ENCODE peak calls at places on chromosome 16, in ten cellular contexts. F, J, Q, M, E, C, N, O, A and X are unnamed samples.
A peak's percentile ranks its signal among the peaks of the same experiment; 100 is the strongest.

GRCh38 chr16:81276323-81276722 is 37.8 kb downstream of the BCO1 start:
- DNase-seq in J (no peak), N (no peak), E (no peak), C (no peak), A (no peak), F (no peak), Q (no peak), O (no peak), M (no peak), X (no peak)

GRCh38 chr16:15874745-15875314 is 13.6 kb downstream of the CEP20 start:
- DNase-seq in M (no peak), F (peak; percentile 92), J (peak; percentile 33), O (peak; percentile 66), Q (peak; percentile 44), E (peak; percentile 90), N (peak; percentile 65), C (no peak), A (no peak), X (peak; percentile 16)

GRCh38 chr16:82045471-82046178 is 10.6 kb downstream of the HSD17B2 start:
- DNase-seq in Q (no peak), E (no peak), N (no peak), C (no peak), O (no peak), A (no peak), M (no peak), F (no peak), J (no peak), X (no peak)

GRCh38 chr16:17173134-17173729 is 297.5 kb downstream of the XYLT1 start:
- DNase-seq in E (peak; percentile 65), J (no peak), A (peak; percentile 1), O (peak; percentile 74), M (no peak), Q (peak; percentile 79), F (peak; percentile 73), N (no peak), C (no peak), X (peak; percentile 27)

GRCh38 chr16:3596101-3596861 is 15.1 kb downstream of the SLX4 start:
- DNase-seq in O (no peak), F (no peak), N (no peak), E (no peak), A (no peak), M (peak; percentile 80), C (no peak), Q (no peak), J (no peak), X (no peak)

GRCh38 chr16:48409839-48410610 is 24.8 kb upstream of the SIAH1 start:
- DNase-seq in O (peak; percentile 66), C (no peak), N (no peak), J (no peak), E (peak; percentile 94), M (no peak), F (peak; percentile 83), Q (peak; percentile 94), A (no peak), X (no peak)

GRCh38 chr16:31333686-31334649 is 21.0 kb upstream of the ITGAX start:
- DNase-seq in J (no peak), Q (no peak), E (peak; percentile 24), C (peak; percentile 33), A (peak; percentile 29), O (no peak), M (no peak), N (no peak), F (no peak), X (no peak)

GRCh38 chr16:11256657-11257130 is 690 bp upstream of the SOCS1 start:
- DNase-seq in A (no peak), E (peak; percentile 79), F (peak; percentile 83), Q (peak; percentile 36), J (peak; percentile 31), N (peak; percentile 81), O (no peak), C (peak; percentile 24), M (peak; percentile 93), X (no peak)

GRCh38 chr16:593807-594206 is 3.9 kb downstream of the RAB40C start:
- DNase-seq in M (no peak), A (no peak), F (no peak), C (no peak), O (no peak), Q (no peak), J (no peak), E (no peak), N (no peak), X (no peak)
- H3K4me3 ChIP-seq in M (no peak overlapping the region), A (no peak overlapping the region), F (no peak overlapping the region), C (no peak overlapping the region), O (no peak overlapping the region), Q (no peak overlapping the region), J (no peak overlapping the region), E (no peak overlapping the region), N (peak overlapping the region; percentile 96), X (no peak overlapping the region)

GRCh38 chr16:55663225-55663624 is 7.4 kb downstream of the SLC6A2 start:
- DNase-seq in Q (no peak), N (no peak), F (no peak), C (no peak), M (no peak), E (no peak), J (no peak), A (no peak), O (no peak), X (no peak)

GRCh38 chr16:55660026-55660425 is 4.2 kb downstream of the SLC6A2 start:
- DNase-seq in C (no peak), Q (no peak), A (no peak), J (no peak), M (no peak), N (no peak), O (no peak), F (no peak), E (no peak), X (no peak)

GRCh38 chr16:55662641-55663040 is 6.9 kb downstream of the SLC6A2 start:
- DNase-seq in F (peak; percentile 39), E (no peak), C (no peak), O (no peak), N (no peak), A (no peak), J (no peak), Q (no peak), M (no peak), X (no peak)

GRCh38 chr16:55660776-55661175 is 5.0 kb downstream of the SLC6A2 start:
- DNase-seq in O (no peak), C (no peak), E (no peak), F (no peak), J (no peak), A (no peak), M (no peak), Q (no peak), N (no peak), X (no peak)

DNA sequence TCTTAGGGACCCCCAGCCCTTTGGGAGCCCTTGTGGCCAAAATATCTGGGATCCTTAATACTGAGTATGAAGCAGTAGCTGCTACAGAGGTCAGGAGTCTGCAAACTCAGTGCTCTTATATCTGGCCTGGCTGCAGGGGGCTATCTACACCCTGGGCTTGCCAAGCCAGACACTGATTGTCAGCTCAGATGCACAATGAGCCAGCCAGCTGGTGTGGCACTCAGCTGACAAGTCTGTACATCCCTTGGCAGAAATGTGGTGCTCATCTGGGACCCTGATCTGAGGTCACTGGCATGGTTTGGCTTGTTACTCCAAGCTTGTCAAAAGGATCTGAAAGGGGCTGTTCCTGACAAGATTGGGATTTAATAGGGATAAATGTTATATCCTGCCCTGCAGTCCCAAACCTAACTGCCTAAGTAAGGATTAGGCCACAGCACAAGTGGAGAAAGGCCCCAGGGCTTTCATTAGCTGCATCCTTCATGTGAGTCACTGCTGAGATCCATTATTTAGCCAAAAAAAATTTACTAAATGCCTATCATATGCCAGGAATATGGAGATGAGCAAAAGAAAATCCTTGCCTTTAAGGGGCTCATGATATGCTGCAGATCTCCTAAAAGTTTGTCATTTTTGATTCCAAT is 6.2 kb downstream of the SLC6A2 start:
- DNase-seq in N (no peak), A (no peak), E (peak; percentile 84), F (peak; percentile 65), M (no peak), Q (no peak), O (no peak), J (no peak), C (no peak), X (no peak)
- H3K4me3 ChIP-seq in N (no peak overlapping the region), A (no peak overlapping the region), E (no peak overlapping the region), F (no peak overlapping the region), M (no peak overlapping the region), Q (no peak overlapping the region), O (no peak overlapping the region), J (no peak overlapping the region), C (no peak overlapping the region), X (no peak overlapping the region)

GRCh38 chr16:46746821-46747776 is 1.0 kb downstream of the MYLK3 start:
- DNase-seq in A (no peak), J (no peak), C (no peak), O (no peak), Q (no peak), E (no peak), N (peak; percentile 70), M (no peak), F (peak; percentile 10), X (no peak)

GRCh38 chr16:46748775-46749705 is 896 bp upstream of the MYLK3 start:
- DNase-seq in N (peak; percentile 92), M (no peak), J (no peak), A (no peak), F (no peak), O (no peak), E (no peak), Q (no peak), C (no peak), X (no peak)

GRCh38 chr16:46743232-46743719 is 4.9 kb downstream of the MYLK3 start:
- DNase-seq in J (no peak), M (no peak), E (peak; percentile 47), C (no peak), F (no peak), Q (peak; percentile 35), N (no peak), O (no peak), A (no peak), X (no peak)

GRCh38 chr16:46747777-46748651 is at the start of gene MYLK3:
- DNase-seq in M (peak; percentile 81), F (peak; percentile 14), N (no peak), A (no peak), E (no peak), J (no peak), O (no peak), C (no peak), Q (no peak), X (no peak)

DNA sequence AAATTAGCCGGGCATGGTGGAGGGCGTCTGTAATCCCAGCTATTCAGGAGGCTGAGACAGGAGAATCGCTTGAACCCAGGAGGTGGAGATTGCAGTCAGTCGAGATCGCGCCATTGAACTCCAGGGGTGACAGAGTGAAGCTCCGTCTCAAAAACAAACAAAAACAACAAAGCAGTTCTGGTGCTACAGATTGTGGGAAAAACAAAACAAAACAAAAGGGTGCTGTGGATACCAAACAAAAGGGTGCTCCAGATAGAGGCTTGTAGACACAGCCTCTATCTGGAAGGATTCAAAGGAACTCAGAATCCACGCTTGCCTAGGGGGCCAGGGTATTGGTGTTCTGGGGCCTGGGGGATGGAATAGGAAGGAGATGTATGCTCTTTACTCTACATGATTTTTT is 2.5 kb downstream of the MYLK3 start:
- DNase-seq in N (no peak), E (no peak), A (no peak), C (no peak), F (no peak), M (no peak), Q (no peak), J (no peak), O (no peak), X (no peak)
- H3K4me3 ChIP-seq in N (no peak overlapping the region), E (no peak overlapping the region), A (no peak overlapping the region), C (no peak overlapping the region), F (no peak overlapping the region), M (no peak overlapping the region), Q (no peak overlapping the region), J (no peak overlapping the region), O (peak overlapping the region; percentile 60), X (no peak overlapping the region)

DNA sequence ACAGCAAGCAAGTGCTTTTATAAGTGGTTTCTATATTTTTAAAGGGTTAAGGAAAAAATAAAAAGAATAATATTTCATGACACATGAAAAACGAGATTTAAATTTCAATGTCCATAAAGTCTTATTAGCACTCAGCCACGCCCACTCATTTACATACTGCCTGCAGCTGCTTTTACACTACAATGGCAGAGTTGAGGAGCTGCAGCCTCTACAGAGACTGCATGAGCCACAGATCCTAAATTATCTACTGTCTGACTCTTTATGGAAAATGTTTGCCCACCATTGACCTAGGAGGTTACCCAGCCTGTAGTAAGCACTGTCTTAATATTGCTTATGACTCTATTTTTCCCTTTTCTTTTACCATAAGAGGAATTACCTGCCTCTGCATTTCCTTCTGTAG is 139.5 kb upstream of the ERCC4 start:
- DNase-seq in O (no peak), Q (no peak), C (no peak), A (no peak), J (no peak), F (no peak), E (no peak), N (no peak), M (no peak), X (no peak)
- H3K4me3 ChIP-seq in O (no peak overlapping the region), Q (no peak overlapping the region), C (no peak overlapping the region), A (no peak overlapping the region), J (no peak overlapping the region), F (no peak overlapping the region), E (no peak overlapping the region), N (no peak overlapping the region), M (no peak overlapping the region), X (no peak overlapping the region)